ENCODE peak calls at places on chromosomes 16 and 17, in seven cellular contexts. One of them, this sample, is unnamed.

GRCh38 chr17:39753514-39754160 is 15.9 kb downstream of the GRB7 start:
- DNase-seq in lower lobe of right lung: no peak
- DNase-seq in tibial nerve: no peak
- DNase-seq in lung: peak; percentile 47
- DNase-seq in heart right ventricle: peak; percentile 75
- DNase-seq in dorsolateral prefrontal cortex: no peak
- DNase-seq in CD4-positive, alpha-beta T cell: peak; percentile 77
- DNase-seq in this sample: no peak

GRCh38 chr17:38536661-38537060 is 69.1 kb downstream of the SRCIN1 start:
- DNase-seq in dorsolateral prefrontal cortex: no peak
- DNase-seq in tibial nerve: no peak
- DNase-seq in heart right ventricle: no peak
- DNase-seq in CD4-positive, alpha-beta T cell: no peak
- DNase-seq in lung: no peak
- DNase-seq in lower lobe of right lung: no peak
- DNase-seq in this sample: no peak

GRCh38 chr16:68287276-68288251 is 23.2 kb downstream of the SLC7A6OS start:
- DNase-seq in CD4-positive, alpha-beta T cell: peak; percentile 52
- DNase-seq in lower lobe of right lung: no peak
- DNase-seq in tibial nerve: peak; percentile 82
- DNase-seq in heart right ventricle: peak; percentile 77
- DNase-seq in lung: peak; percentile 53
- DNase-seq in dorsolateral prefrontal cortex: no peak
- DNase-seq in this sample: no peak

GRCh38 chr16:83847371-83848225 is 39.8 kb downstream of the HSBP1 start:
- DNase-seq in lung: no peak
- DNase-seq in dorsolateral prefrontal cortex: no peak
- DNase-seq in heart right ventricle: no peak
- DNase-seq in CD4-positive, alpha-beta T cell: no peak
- DNase-seq in tibial nerve: no peak
- DNase-seq in lower lobe of right lung: no peak
- DNase-seq in this sample: no peak

GRCh38 chr17:4509923-4510614 is 11.4 kb downstream of the SPNS2 start:
- DNase-seq in dorsolateral prefrontal cortex: no peak
- DNase-seq in heart right ventricle: peak; percentile 59
- DNase-seq in lower lobe of right lung: no peak
- DNase-seq in tibial nerve: no peak
- DNase-seq in CD4-positive, alpha-beta T cell: no peak
- DNase-seq in lung: no peak
- DNase-seq in this sample: no peak

GRCh38 chr16:66588981-66589713 is 9.9 kb downstream of the CMTM2 start:
- DNase-seq in CD4-positive, alpha-beta T cell: peak; percentile 65
- DNase-seq in dorsolateral prefrontal cortex: no peak
- DNase-seq in lung: peak; percentile 49
- DNase-seq in lower lobe of right lung: peak; percentile 77
- DNase-seq in tibial nerve: peak; percentile 36
- DNase-seq in heart right ventricle: peak; percentile 35
- DNase-seq in this sample: no peak

GRCh38 chr16:64964126-64964540 is 157.7 kb downstream of the CDH11 start:
- DNase-seq in dorsolateral prefrontal cortex: no peak
- DNase-seq in lower lobe of right lung: no peak
- DNase-seq in CD4-positive, alpha-beta T cell: no peak
- DNase-seq in tibial nerve: no peak
- DNase-seq in heart right ventricle: no peak
- DNase-seq in lung: no peak
- DNase-seq in this sample: no peak

GRCh38 chr16:80703391-80704071 is 100.9 kb downstream of the CDYL2 start:
- DNase-seq in dorsolateral prefrontal cortex: no peak
- DNase-seq in heart right ventricle: no peak
- DNase-seq in lower lobe of right lung: no peak
- DNase-seq in CD4-positive, alpha-beta T cell: no peak
- DNase-seq in tibial nerve: no peak
- DNase-seq in lung: peak; percentile 16
- DNase-seq in this sample: no peak

GRCh38 chr17:64778367-64779290 is 116.5 kb upstream of the SMURF2 start:
- DNase-seq in lung: no peak
- DNase-seq in tibial nerve: no peak
- DNase-seq in dorsolateral prefrontal cortex: peak; percentile 55
- DNase-seq in lower lobe of right lung: peak; percentile 69
- DNase-seq in CD4-positive, alpha-beta T cell: no peak
- DNase-seq in heart right ventricle: no peak
- DNase-seq in this sample: no peak

GRCh38 chr17:8153550-8153956 is 1.3 kb upstream of the PER1 start:
- DNase-seq in tibial nerve: peak; percentile 90
- DNase-seq in heart right ventricle: peak; percentile 59
- DNase-seq in lower lobe of right lung: peak; percentile 81
- DNase-seq in dorsolateral prefrontal cortex: no peak
- DNase-seq in lung: peak; percentile 85
- DNase-seq in CD4-positive, alpha-beta T cell: no peak
- DNase-seq in this sample: peak; percentile 84

GRCh38 chr16:81655474-81656162 is 123.5 kb upstream of the PLCG2 start:
- DNase-seq in CD4-positive, alpha-beta T cell: no peak
- DNase-seq in lung: no peak
- DNase-seq in dorsolateral prefrontal cortex: no peak
- DNase-seq in lower lobe of right lung: no peak
- DNase-seq in heart right ventricle: no peak
- DNase-seq in tibial nerve: no peak
- DNase-seq in this sample: no peak

GRCh38 chr16:66386629-66387622 is 20.4 kb downstream of the CDH5 start:
- DNase-seq in CD4-positive, alpha-beta T cell: no peak
- DNase-seq in dorsolateral prefrontal cortex: no peak
- DNase-seq in heart right ventricle: no peak
- DNase-seq in lower lobe of right lung: no peak
- DNase-seq in lung: no peak
- DNase-seq in tibial nerve: no peak
- DNase-seq in this sample: no peak

GRCh38 chr17:57819273-57819672 is 30.6 kb downstream of the MRPS23 start:
- DNase-seq in heart right ventricle: no peak
- DNase-seq in lung: no peak
- DNase-seq in CD4-positive, alpha-beta T cell: no peak
- DNase-seq in lower lobe of right lung: no peak
- DNase-seq in tibial nerve: no peak
- DNase-seq in dorsolateral prefrontal cortex: no peak
- DNase-seq in this sample: no peak

GRCh38 chr16:70576431-70577255 is 53.0 kb downstream of the SF3B3 start:
- DNase-seq in dorsolateral prefrontal cortex: no peak
- DNase-seq in lower lobe of right lung: no peak
- DNase-seq in tibial nerve: no peak
- DNase-seq in CD4-positive, alpha-beta T cell: no peak
- DNase-seq in heart right ventricle: no peak
- DNase-seq in lung: no peak
- DNase-seq in this sample: no peak

GRCh38 chr17:2212328-2212981 is 91.1 kb downstream of the SMG6 start:
- DNase-seq in CD4-positive, alpha-beta T cell: no peak
- DNase-seq in heart right ventricle: no peak
- DNase-seq in lower lobe of right lung: no peak
- DNase-seq in dorsolateral prefrontal cortex: no peak
- DNase-seq in lung: no peak
- DNase-seq in tibial nerve: peak; percentile 58
- DNase-seq in this sample: no peak

GRCh38 chr16:50309527-50310307 is 43.4 kb downstream of the ADCY7 start:
- DNase-seq in heart right ventricle: no peak
- DNase-seq in CD4-positive, alpha-beta T cell: peak; percentile 29
- DNase-seq in lung: no peak
- DNase-seq in tibial nerve: no peak
- DNase-seq in dorsolateral prefrontal cortex: no peak
- DNase-seq in lower lobe of right lung: no peak
- DNase-seq in this sample: no peak

DNA sequence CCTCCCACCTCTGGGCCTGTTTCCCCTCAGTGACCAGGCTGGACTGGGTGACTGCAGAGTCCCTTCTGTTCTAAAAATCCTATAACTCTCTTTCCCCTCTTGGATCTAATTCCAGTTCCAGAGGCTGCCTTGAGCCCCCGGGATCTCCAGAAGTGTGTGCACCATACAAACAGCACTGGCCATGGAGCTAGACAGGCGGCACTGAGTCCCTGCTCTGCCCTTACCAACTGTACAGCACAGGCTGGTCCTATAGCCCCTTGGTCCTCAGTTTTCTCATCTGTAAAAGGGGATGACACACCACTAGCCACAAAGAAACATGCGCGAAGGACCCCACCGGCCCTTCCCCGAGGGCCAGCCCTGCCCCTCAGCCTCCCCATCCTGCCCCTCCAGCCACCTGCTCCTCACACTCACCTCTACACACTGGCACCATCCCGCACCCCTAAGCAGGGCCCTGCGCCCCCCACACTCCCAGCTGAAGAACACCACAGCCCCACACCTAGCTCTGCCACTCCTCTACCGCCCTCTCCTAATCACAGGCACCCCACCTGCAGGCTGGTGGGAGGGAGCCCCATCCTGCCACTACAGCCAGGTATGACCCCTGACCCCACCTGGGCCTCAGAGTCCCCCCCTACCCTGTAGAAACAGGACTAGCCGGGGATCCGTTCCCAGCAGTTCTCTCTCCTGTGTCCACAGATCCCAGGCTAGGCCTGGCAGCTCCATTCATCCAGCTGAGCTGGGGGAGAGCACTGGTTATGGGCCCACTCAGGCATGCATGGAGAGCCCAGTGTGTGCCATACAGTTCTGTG is 913 bp upstream of the KRT16 start:
- DNase-seq in lung: no peak
- DNase-seq in lower lobe of right lung: no peak
- DNase-seq in CD4-positive, alpha-beta T cell: no peak
- DNase-seq in tibial nerve: no peak
- DNase-seq in dorsolateral prefrontal cortex: no peak
- DNase-seq in heart right ventricle: no peak
- DNase-seq in this sample: no peak
- H3K27ac ChIP-seq in lung: no peak overlapping the region
- H3K27ac ChIP-seq in lower lobe of right lung: no peak overlapping the region
- H3K27ac ChIP-seq in CD4-positive, alpha-beta T cell: no peak overlapping the region
- H3K27ac ChIP-seq in tibial nerve: no peak overlapping the region
- H3K27ac ChIP-seq in dorsolateral prefrontal cortex: no peak overlapping the region
- H3K27ac ChIP-seq in heart right ventricle: no peak overlapping the region
- H3K27ac ChIP-seq in this sample: no peak overlapping the region

GRCh38 chr16:57925310-57925709 is 45.6 kb downstream of the CNGB1 start:
- DNase-seq in tibial nerve: no peak
- DNase-seq in heart right ventricle: no peak
- DNase-seq in dorsolateral prefrontal cortex: no peak
- DNase-seq in lower lobe of right lung: no peak
- DNase-seq in lung: no peak
- DNase-seq in CD4-positive, alpha-beta T cell: no peak
- DNase-seq in this sample: no peak

GRCh38 chr16:57920891-57921240 is 50.1 kb downstream of the CNGB1 start:
- DNase-seq in CD4-positive, alpha-beta T cell: no peak
- DNase-seq in lung: no peak
- DNase-seq in dorsolateral prefrontal cortex: no peak
- DNase-seq in tibial nerve: no peak
- DNase-seq in heart right ventricle: no peak
- DNase-seq in lower lobe of right lung: no peak
- DNase-seq in this sample: no peak

GRCh38 chr16:57923841-57924240 is 47.1 kb downstream of the CNGB1 start:
- DNase-seq in dorsolateral prefrontal cortex: no peak
- DNase-seq in lung: no peak
- DNase-seq in CD4-positive, alpha-beta T cell: no peak
- DNase-seq in heart right ventricle: no peak
- DNase-seq in tibial nerve: no peak
- DNase-seq in lower lobe of right lung: no peak
- DNase-seq in this sample: no peak

GRCh38 chr16:57924514-57924913 is 46.4 kb downstream of the CNGB1 start:
- DNase-seq in CD4-positive, alpha-beta T cell: no peak
- DNase-seq in dorsolateral prefrontal cortex: no peak
- DNase-seq in lung: no peak
- DNase-seq in tibial nerve: no peak
- DNase-seq in heart right ventricle: no peak
- DNase-seq in lower lobe of right lung: no peak
- DNase-seq in this sample: no peak

DNA sequence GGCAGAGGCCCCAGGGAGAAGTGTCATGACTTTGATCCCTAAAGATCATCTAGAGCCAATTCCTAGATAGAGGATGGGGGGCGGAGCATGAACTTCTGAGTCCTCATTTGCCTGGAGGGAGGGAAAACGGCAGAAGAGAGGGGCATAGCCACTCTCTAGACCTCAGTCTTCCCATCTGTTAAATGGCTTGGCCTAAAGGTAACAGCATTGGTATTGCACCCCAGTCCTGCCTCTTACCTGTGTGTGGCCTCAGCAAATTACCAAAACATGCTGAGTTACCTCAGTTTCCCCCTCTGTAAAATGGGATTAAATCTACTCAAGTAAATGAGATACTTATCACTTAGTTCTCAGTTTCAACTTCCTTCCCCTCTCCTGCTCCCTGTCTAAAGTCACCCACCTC is 47.5 kb downstream of the CNGB1 start:
- DNase-seq in heart right ventricle: no peak
- DNase-seq in dorsolateral prefrontal cortex: no peak
- DNase-seq in tibial nerve: no peak
- DNase-seq in CD4-positive, alpha-beta T cell: no peak
- DNase-seq in lower lobe of right lung: no peak
- DNase-seq in lung: no peak
- DNase-seq in this sample: no peak
- H3K27ac ChIP-seq in heart right ventricle: no peak overlapping the region
- H3K27ac ChIP-seq in dorsolateral prefrontal cortex: no peak overlapping the region
- H3K27ac ChIP-seq in tibial nerve: no peak overlapping the region
- H3K27ac ChIP-seq in CD4-positive, alpha-beta T cell: no peak overlapping the region
- H3K27ac ChIP-seq in lower lobe of right lung: no peak overlapping the region
- H3K27ac ChIP-seq in lung: no peak overlapping the region
- H3K27ac ChIP-seq in this sample: no peak overlapping the region

GRCh38 chr17:81282876-81283275 is 12.2 kb downstream of the SLC38A10 start:
- DNase-seq in CD4-positive, alpha-beta T cell: no peak
- DNase-seq in heart right ventricle: no peak
- DNase-seq in lower lobe of right lung: no peak
- DNase-seq in tibial nerve: no peak
- DNase-seq in lung: no peak
- DNase-seq in dorsolateral prefrontal cortex: no peak
- DNase-seq in this sample: no peak

GRCh38 chr17:81286491-81287145 is 8.5 kb downstream of the SLC38A10 start:
- DNase-seq in tibial nerve: no peak
- DNase-seq in CD4-positive, alpha-beta T cell: no peak
- DNase-seq in dorsolateral prefrontal cortex: no peak
- DNase-seq in lung: no peak
- DNase-seq in heart right ventricle: no peak
- DNase-seq in lower lobe of right lung: no peak
- DNase-seq in this sample: no peak

GRCh38 chr17:81285894-81286293 is 9.2 kb downstream of the SLC38A10 start:
- DNase-seq in dorsolateral prefrontal cortex: no peak
- DNase-seq in heart right ventricle: no peak
- DNase-seq in lung: no peak
- DNase-seq in CD4-positive, alpha-beta T cell: no peak
- DNase-seq in tibial nerve: no peak
- DNase-seq in lower lobe of right lung: no peak
- DNase-seq in this sample: no peak

GRCh38 chr17:81287155-81287554 is 8.0 kb downstream of the SLC38A10 start:
- DNase-seq in heart right ventricle: no peak
- DNase-seq in tibial nerve: no peak
- DNase-seq in CD4-positive, alpha-beta T cell: no peak
- DNase-seq in lung: no peak
- DNase-seq in lower lobe of right lung: no peak
- DNase-seq in dorsolateral prefrontal cortex: no peak
- DNase-seq in this sample: no peak

GRCh38 chr17:81285179-81285878 is 9.8 kb downstream of the SLC38A10 start:
- DNase-seq in lower lobe of right lung: peak; percentile 91
- DNase-seq in CD4-positive, alpha-beta T cell: peak; percentile 52
- DNase-seq in tibial nerve: peak; percentile 58
- DNase-seq in lung: peak; percentile 78
- DNase-seq in dorsolateral prefrontal cortex: no peak
- DNase-seq in heart right ventricle: peak; percentile 82
- DNase-seq in this sample: peak; percentile 50
- H3K27ac ChIP-seq in lower lobe of right lung: peak overlapping the region; percentile 84
- H3K27ac ChIP-seq in CD4-positive, alpha-beta T cell: peak overlapping the region; percentile 55
- H3K27ac ChIP-seq in tibial nerve: peak overlapping the region; percentile 60
- H3K27ac ChIP-seq in lung: peak overlapping the region; percentile 51
- H3K27ac ChIP-seq in dorsolateral prefrontal cortex: peak overlapping the region; percentile 61
- H3K27ac ChIP-seq in heart right ventricle: peak overlapping the region; percentile 81
- H3K27ac ChIP-seq in this sample: peak overlapping the region; percentile 76

GRCh38 chr16:55954906-55955305 is 79.7 kb upstream of the CES5A start:
- DNase-seq in dorsolateral prefrontal cortex: no peak
- DNase-seq in lower lobe of right lung: no peak
- DNase-seq in lung: no peak
- DNase-seq in tibial nerve: no peak
- DNase-seq in heart right ventricle: no peak
- DNase-seq in CD4-positive, alpha-beta T cell: no peak
- DNase-seq in this sample: no peak
- H3K27ac ChIP-seq in dorsolateral prefrontal cortex: no peak overlapping the region
- H3K27ac ChIP-seq in lower lobe of right lung: no peak overlapping the region
- H3K27ac ChIP-seq in lung: no peak overlapping the region
- H3K27ac ChIP-seq in tibial nerve: no peak overlapping the region
- H3K27ac ChIP-seq in heart right ventricle: no peak overlapping the region
- H3K27ac ChIP-seq in CD4-positive, alpha-beta T cell: no peak overlapping the region
- H3K27ac ChIP-seq in this sample: no peak overlapping the region